ENCODE peak calls at places on chromosomes 7 and 10, in five cellular contexts. S, B, Q, J and M are unnamed samples.

GRCh38 chr7:69826283-69826682 is 228.0 kb downstream of the AUTS2 start:
- DNase-seq in S (no peak), B (no peak), Q (no peak), J (no peak), M (no peak)

GRCh38 chr7:87312215-87312865 is 33.1 kb upstream of the CROT start:
- DNase-seq in S (peak; percentile 73), B (peak; percentile 46), Q (peak; percentile 82), J (peak; percentile 50), M (peak; percentile 54)

GRCh38 chr7:79893991-79894390 is 240.6 kb upstream of the GNAI1 start:
- DNase-seq in S (no peak), B (no peak), Q (no peak), J (no peak), M (no peak)

GRCh38 chr7:100895701-100895955 is at the start of gene ACHE:
- DNase-seq in S (no peak), B (no peak), Q (no peak), J (no peak), M (peak; percentile 88)

GRCh38 chr7:77242068-77242467 is 42.4 kb upstream of the FGL2 start:
- DNase-seq in S (no peak), B (no peak), Q (no peak), J (no peak), M (peak; percentile 21)

GRCh38 chr7:100874577-100875355 is at the start of gene SRRT:
- DNase-seq in S (peak; percentile 100), B (peak; percentile 97), Q (peak; percentile 99), J (peak; percentile 97), M (peak; percentile 99)

GRCh38 chr10:125815764-125816163 is 7.3 kb downstream of the UROS start:
- DNase-seq in S (no peak), B (no peak), Q (no peak), J (no peak), M (no peak)

GRCh38 chr10:22420787-22421517 is 75.7 kb downstream of the SPAG6 start:
- DNase-seq in S (no peak), B (no peak), Q (no peak), J (no peak), M (no peak)

GRCh38 chr10:49654036-49654693 is 25.3 kb upstream of the C10orf53 start:
- DNase-seq in S (no peak), B (no peak), Q (no peak), J (no peak), M (peak; percentile 50)

GRCh38 chr10:86969421-86970041 is 1.2 kb downstream of the ADIRF start:
- DNase-seq in S (no peak), B (no peak), Q (peak; percentile 54), J (peak; percentile 92), M (peak; percentile 36)

GRCh38 chr10:119003572-119004289 is 25.8 kb upstream of the NANOS1 start:
- DNase-seq in S (no peak), B (no peak), Q (peak; percentile 31), J (peak; percentile 68), M (no peak)

GRCh38 chr10:102729090-102730026 is 14.4 kb upstream of the WBP1L start:
- DNase-seq in S (peak; percentile 87), B (peak; percentile 79), Q (peak; percentile 91), J (peak; percentile 57), M (peak; percentile 91)

GRCh38 chr7:117873056-117873932 is at the start of gene CTTNBP2:
- DNase-seq in S (peak; percentile 75), B (peak; percentile 29), Q (peak; percentile 57), J (peak; percentile 30), M (peak; percentile 80)

GRCh38 chr10:66931340-66931948 is 5.6 kb downstream of the LRRTM3 start:
- DNase-seq in S (peak; percentile 23), B (peak; percentile 54), Q (no peak), J (peak; percentile 28), M (peak; percentile 16)

GRCh38 chr7:56051053-56051338 is 248 bp downstream of the PSPH start:
- DNase-seq in S (no peak), B (no peak), Q (no peak), J (no peak), M (no peak)

GRCh38 chr7:106170216-106170615 is 58.1 kb upstream of the SYPL1 start:
- DNase-seq in S (no peak), B (no peak), Q (no peak), J (no peak), M (no peak)

GRCh38 chr7:106166651-106167342 is 54.7 kb upstream of the SYPL1 start:
- DNase-seq in S (peak; percentile 73), B (peak; percentile 75), Q (peak; percentile 81), J (peak; percentile 40), M (peak; percentile 64)

GRCh38 chr7:106165328-106165727 is 53.2 kb upstream of the SYPL1 start:
- DNase-seq in S (no peak), B (peak; percentile 82), Q (no peak), J (no peak), M (no peak)

GRCh38 chr7:106170651-106171050 is 58.5 kb upstream of the SYPL1 start:
- DNase-seq in S (no peak), B (no peak), Q (no peak), J (no peak), M (no peak)

DNA sequence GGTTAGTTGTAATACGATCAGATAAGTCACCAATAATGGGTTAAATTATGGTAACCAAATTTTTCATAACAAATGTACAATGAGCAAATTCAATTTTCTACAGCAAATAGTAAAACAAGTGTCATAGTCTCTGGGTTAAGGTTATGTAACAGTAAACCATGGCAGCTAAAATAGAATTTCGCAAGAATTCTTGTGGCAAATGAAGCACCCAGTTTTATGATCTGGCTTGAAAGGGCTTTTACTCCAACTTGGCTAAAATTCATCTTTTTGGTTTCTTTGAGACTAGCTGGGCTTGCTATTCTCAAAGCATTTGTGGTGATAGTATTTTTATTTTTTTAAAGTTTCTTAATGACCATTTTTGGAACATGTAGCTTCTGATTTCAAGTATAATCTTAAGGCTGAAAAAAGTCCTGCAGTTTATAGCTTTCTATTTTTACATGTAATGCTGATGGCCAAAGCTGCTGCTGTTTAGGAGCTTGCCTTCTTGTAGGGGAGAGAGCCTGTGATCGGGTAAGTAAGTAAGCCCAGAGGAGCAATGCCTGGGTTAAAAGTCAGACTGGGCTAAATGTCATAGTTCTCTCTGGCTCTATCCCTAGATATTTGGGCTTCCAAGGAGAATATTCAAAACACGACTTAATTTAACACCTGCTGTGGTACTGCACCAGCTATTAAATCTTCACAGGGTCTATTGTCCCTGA is 55.5 kb upstream of the SYPL1 start:
- DNase-seq in S (no peak), B (no peak), Q (no peak), J (no peak), M (no peak)
- H3K4me3 ChIP-seq in S (no peak overlapping the region), B (no peak overlapping the region), Q (no peak overlapping the region), J (no peak overlapping the region), M (no peak overlapping the region)

GRCh38 chr10:6227346-6227745 is 24.6 kb downstream of the PFKFB3 start:
- DNase-seq in S (peak; percentile 10), B (no peak), Q (no peak), J (no peak), M (peak; percentile 22)

GRCh38 chr10:6228647-6229046 is 25.9 kb downstream of the PFKFB3 start:
- DNase-seq in S (peak; percentile 11), B (no peak), Q (no peak), J (no peak), M (peak; percentile 28)

GRCh38 chr10:6229746-6230145 is 27.0 kb downstream of the PFKFB3 start:
- DNase-seq in S (peak; percentile 14), B (no peak), Q (no peak), J (no peak), M (peak; percentile 30)

GRCh38 chr10:6229290-6229689 is 26.6 kb downstream of the PFKFB3 start:
- DNase-seq in S (peak; percentile 18), B (no peak), Q (no peak), J (no peak), M (peak; percentile 40)

DNA sequence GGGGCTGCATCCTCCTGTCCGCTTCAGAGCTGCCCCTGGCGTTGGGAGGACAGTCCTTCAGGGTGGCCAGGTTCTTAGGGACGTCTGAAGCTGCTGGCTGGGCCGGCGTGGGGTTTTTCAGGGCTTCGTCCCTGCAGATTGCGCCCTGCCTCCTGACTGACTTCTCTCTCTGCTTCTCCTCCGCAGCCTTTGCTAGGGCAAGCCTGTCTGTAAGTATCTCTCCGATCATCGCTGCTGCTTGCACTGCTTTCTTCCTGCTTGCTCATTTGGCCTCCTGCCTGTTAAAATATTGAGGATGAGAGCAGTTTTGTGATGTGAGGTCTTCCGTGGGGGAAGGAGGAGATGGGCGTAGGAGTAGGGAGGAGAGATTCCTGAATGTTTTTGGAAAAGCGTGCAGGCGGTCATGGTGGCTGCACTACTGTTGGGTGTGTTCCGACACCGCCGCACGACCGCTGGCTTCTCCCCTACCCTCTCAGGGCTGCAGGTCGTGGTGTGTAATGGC is 25.3 kb downstream of the PFKFB3 start:
- DNase-seq in S (peak; percentile 17), B (peak; percentile 74), Q (no peak), J (no peak), M (peak; percentile 31)
- H3K4me3 ChIP-seq in S (no peak overlapping the region), B (no peak overlapping the region), Q (no peak overlapping the region), J (no peak overlapping the region), M (no peak overlapping the region)

GRCh38 chr7:156539999-156540398 is 100.6 kb upstream of the RNF32 start:
- DNase-seq in S (no peak), B (no peak), Q (no peak), J (no peak), M (no peak)

GRCh38 chr7:156533964-156534363 is 106.6 kb upstream of the RNF32 start:
- DNase-seq in S (no peak), B (no peak), Q (no peak), J (no peak), M (no peak)

GRCh38 chr7:156533420-156533819 is 107.2 kb upstream of the RNF32 start:
- DNase-seq in S (no peak), B (no peak), Q (no peak), J (no peak), M (no peak)

GRCh38 chr7:156534925-156535324 is 105.6 kb upstream of the RNF32 start:
- DNase-seq in S (no peak), B (no peak), Q (no peak), J (no peak), M (no peak)

DNA sequence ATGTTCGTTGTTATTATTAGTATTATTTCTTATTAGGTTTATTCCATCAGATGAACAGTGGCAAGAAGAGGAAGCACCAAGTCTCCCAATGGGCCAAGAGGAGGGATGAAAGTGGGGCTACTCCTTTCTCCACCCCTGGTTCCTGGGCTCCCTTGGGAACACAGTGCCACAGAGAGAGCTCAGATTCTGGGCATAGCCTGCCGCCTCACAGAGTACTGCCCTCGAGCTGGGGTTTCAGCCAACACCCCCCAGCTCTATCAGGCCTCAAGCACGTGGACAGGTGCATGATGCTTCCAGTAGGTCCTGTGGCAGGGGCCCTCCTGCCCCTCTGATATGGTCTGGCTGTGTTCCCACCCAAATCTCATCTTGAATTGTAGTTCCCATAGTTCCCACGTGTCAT is 103.6 kb upstream of the RNF32 start:
- DNase-seq in S (no peak), B (no peak), Q (no peak), J (no peak), M (no peak)
- H3K4me3 ChIP-seq in S (no peak overlapping the region), B (no peak overlapping the region), Q (no peak overlapping the region), J (no peak overlapping the region), M (no peak overlapping the region)

DNA sequence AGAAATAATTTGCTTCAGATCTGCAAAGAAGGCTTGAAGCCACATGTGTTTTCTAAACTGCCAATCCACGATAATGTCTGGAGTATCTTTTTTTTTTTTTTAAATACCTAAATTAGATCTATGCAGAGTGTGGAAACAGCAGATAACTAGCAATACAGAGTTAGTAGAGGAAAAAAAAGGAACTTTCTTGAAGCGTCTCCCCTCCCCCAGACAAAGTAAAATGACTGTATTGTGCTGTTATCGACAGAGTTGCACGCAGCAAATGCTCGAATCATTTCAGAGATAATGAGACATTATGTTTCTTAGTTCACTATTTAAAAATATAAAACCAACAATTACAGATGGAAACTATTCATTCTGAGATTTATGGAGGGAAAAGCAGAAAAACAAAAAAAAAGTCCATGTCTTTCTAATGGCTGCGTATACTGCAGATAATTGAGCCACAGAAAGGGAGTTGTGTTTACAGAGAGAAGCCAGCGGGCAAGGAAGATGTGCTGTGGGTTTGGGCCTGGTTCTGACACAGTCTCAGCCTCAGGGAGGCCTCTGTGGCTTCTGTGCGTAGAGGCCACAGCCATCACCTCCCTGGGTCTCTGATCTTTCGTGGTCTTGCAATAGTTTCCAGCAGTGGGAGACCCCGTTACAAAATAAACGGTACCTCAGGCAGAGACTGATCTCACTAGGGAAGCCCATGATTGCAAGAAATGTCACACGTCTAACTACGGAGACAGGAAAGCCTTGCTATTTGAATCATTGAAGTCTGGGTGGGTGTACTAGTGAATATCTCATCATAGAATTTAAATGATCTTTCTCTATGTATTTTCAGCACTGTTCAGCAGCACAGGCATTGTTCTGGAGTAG is 19.1 kb upstream of the KLF6 start:
- DNase-seq in S (no peak), B (no peak), Q (no peak), J (no peak), M (no peak)
- H3K4me3 ChIP-seq in S (no peak overlapping the region), B (no peak overlapping the region), Q (no peak overlapping the region), J (no peak overlapping the region), M (no peak overlapping the region)